ENCODE peak calls at places on chromosomes 3 and 15, in six cellular contexts. One of them, this sample, is unnamed.

GRCh38 chr3:31226331-31226730 is 306.4 kb upstream of the STT3B start:
- DNase-seq in HCT116: no peak
- DNase-seq in choroid plexus epithelial cell: no peak
- DNase-seq in DND-41: peak
- DNase-seq in HFF-Myc: no peak
- DNase-seq in heart left ventricle: no peak
- DNase-seq in this sample: no peak

GRCh38 chr15:90594297-90594696 is 64.6 kb downstream of the CRTC3 start:
- DNase-seq in HCT116: no peak
- DNase-seq in choroid plexus epithelial cell: no peak
- DNase-seq in DND-41: peak
- DNase-seq in HFF-Myc: no peak
- DNase-seq in heart left ventricle: peak
- DNase-seq in this sample: peak

GRCh38 chr3:94965867-94966471 is 903.1 kb downstream of the NSUN3 start:
- DNase-seq in HCT116: no peak
- DNase-seq in choroid plexus epithelial cell: no peak
- DNase-seq in DND-41: no peak
- DNase-seq in HFF-Myc: no peak
- DNase-seq in heart left ventricle: no peak
- DNase-seq in this sample: no peak

GRCh38 chr3:114674041-114674440 is 380.2 kb downstream of the TIGIT start:
- DNase-seq in HCT116: no peak
- DNase-seq in choroid plexus epithelial cell: peak
- DNase-seq in DND-41: no peak
- DNase-seq in HFF-Myc: no peak
- DNase-seq in heart left ventricle: no peak
- DNase-seq in this sample: no peak

GRCh38 chr15:39621210-39621609 is 40.3 kb downstream of the THBS1 start:
- DNase-seq in HCT116: no peak
- DNase-seq in choroid plexus epithelial cell: peak
- DNase-seq in DND-41: no peak
- DNase-seq in HFF-Myc: no peak
- DNase-seq in heart left ventricle: no peak
- DNase-seq in this sample: no peak

GRCh38 chr3:75220932-75221331 is 443.2 kb upstream of the FRG2C start:
- DNase-seq in HCT116: no peak
- DNase-seq in choroid plexus epithelial cell: no peak
- DNase-seq in DND-41: no peak
- DNase-seq in HFF-Myc: no peak
- DNase-seq in heart left ventricle: no peak
- DNase-seq in this sample: no peak

GRCh38 chr15:68379759-68380290 is 52.1 kb downstream of the ITGA11 start:
- DNase-seq in HCT116: no peak
- DNase-seq in choroid plexus epithelial cell: peak
- DNase-seq in DND-41: peak
- DNase-seq in HFF-Myc: no peak
- DNase-seq in heart left ventricle: peak
- DNase-seq in this sample: no peak

GRCh38 chr15:44081223-44082013 is 113.7 kb downstream of the FRMD5 start:
- DNase-seq in HCT116: no peak
- DNase-seq in choroid plexus epithelial cell: peak
- DNase-seq in DND-41: no peak
- DNase-seq in HFF-Myc: no peak
- DNase-seq in heart left ventricle: no peak
- DNase-seq in this sample: no peak

GRCh38 chr15:99421172-99421656 is 144.6 kb upstream of the MEF2A start:
- DNase-seq in HCT116: no peak
- DNase-seq in choroid plexus epithelial cell: peak
- DNase-seq in DND-41: no peak
- DNase-seq in HFF-Myc: no peak
- DNase-seq in heart left ventricle: no peak
- DNase-seq in this sample: no peak

DNA sequence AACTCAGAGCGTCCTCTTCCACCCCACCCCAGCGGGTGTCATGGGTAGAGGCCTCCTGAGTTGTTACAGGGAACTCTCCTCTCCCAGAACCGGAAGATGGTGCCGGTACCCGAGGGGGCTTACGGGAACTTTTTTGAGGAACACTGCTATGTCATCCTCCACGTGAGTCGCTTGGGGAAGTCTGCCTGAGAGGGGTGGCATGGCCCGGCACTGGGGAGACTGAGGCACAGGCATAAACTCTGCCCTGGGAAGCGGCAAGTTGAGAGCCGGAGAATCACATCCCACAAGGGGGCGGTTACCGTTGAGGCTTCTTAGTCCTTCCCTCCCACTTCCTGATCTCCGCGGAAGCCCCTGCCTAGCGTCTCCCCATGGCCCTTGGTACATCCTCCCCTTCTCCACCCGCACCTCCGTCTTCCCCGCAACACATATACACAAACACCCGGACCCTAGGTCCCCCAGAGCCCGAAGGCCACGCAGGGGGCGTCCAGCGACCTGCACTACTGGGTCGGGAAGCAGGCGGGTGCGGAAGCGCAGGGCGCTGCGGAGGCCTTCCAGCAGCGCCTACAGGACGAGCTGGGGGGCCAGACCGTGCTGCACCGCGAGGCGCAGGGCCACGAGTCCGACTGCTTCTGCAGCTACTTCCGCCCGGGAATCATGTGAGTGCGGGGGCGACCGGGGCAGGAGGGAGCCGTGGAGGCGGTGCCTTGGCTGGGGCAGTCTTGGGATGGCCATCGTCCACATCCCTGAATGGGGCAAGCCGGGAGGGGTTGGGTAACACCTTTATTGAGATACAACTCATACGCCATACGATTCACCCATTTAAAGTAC is 3.4 kb downstream of the VILL start:
- DNase-seq in HCT116: no peak
- DNase-seq in choroid plexus epithelial cell: peak
- DNase-seq in DND-41: peak
- DNase-seq in HFF-Myc: no peak
- DNase-seq in heart left ventricle: peak
- DNase-seq in this sample: peak
- TF ChIP-seq CTCF in HCT116: no peak
- TF ChIP-seq CTCF in choroid plexus epithelial cell: peak
- TF ChIP-seq CTCF in DND-41: peak
- TF ChIP-seq CTCF in HFF-Myc: no peak
- TF ChIP-seq CTCF in heart left ventricle: peak
- TF ChIP-seq CTCF in this sample: no peak

GRCh38 chr3:27721717-27722564 is at the start of gene EOMES:
- DNase-seq in HCT116: peak
- DNase-seq in choroid plexus epithelial cell: peak
- DNase-seq in DND-41: peak
- DNase-seq in HFF-Myc: no peak
- DNase-seq in heart left ventricle: peak
- DNase-seq in this sample: no peak
- TF ChIP-seq CTCF in HCT116: peak
- TF ChIP-seq CTCF in choroid plexus epithelial cell: peak
- TF ChIP-seq CTCF in DND-41: peak
- TF ChIP-seq CTCF in HFF-Myc: peak
- TF ChIP-seq CTCF in heart left ventricle: no peak
- TF ChIP-seq CTCF in this sample: peak

GRCh38 chr15:62850318-62850717 is 192.2 kb upstream of the TPM1 start:
- DNase-seq in HCT116: no peak
- DNase-seq in choroid plexus epithelial cell: no peak
- DNase-seq in DND-41: no peak
- DNase-seq in HFF-Myc: no peak
- DNase-seq in heart left ventricle: peak
- DNase-seq in this sample: no peak
- TF ChIP-seq CTCF in HCT116: no peak
- TF ChIP-seq CTCF in choroid plexus epithelial cell: no peak
- TF ChIP-seq CTCF in DND-41: no peak
- TF ChIP-seq CTCF in HFF-Myc: no peak
- TF ChIP-seq CTCF in heart left ventricle: no peak
- TF ChIP-seq CTCF in this sample: no peak

GRCh38 chr15:29944925-29945324 is 122.7 kb upstream of the TJP1 start:
- DNase-seq in HCT116: no peak
- DNase-seq in choroid plexus epithelial cell: no peak
- DNase-seq in DND-41: no peak
- DNase-seq in HFF-Myc: no peak
- DNase-seq in heart left ventricle: no peak
- DNase-seq in this sample: no peak

GRCh38 chr15:29938701-29939340 is 116.6 kb upstream of the TJP1 start:
- DNase-seq in HCT116: no peak
- DNase-seq in choroid plexus epithelial cell: peak
- DNase-seq in DND-41: no peak
- DNase-seq in HFF-Myc: no peak
- DNase-seq in heart left ventricle: no peak
- DNase-seq in this sample: no peak

GRCh38 chr15:29939404-29939803 is 117.1 kb upstream of the TJP1 start:
- DNase-seq in HCT116: no peak
- DNase-seq in choroid plexus epithelial cell: peak
- DNase-seq in DND-41: no peak
- DNase-seq in HFF-Myc: no peak
- DNase-seq in heart left ventricle: no peak
- DNase-seq in this sample: no peak

GRCh38 chr15:29942548-29942947 is 120.3 kb upstream of the TJP1 start:
- DNase-seq in HCT116: no peak
- DNase-seq in choroid plexus epithelial cell: no peak
- DNase-seq in DND-41: no peak
- DNase-seq in HFF-Myc: no peak
- DNase-seq in heart left ventricle: no peak
- DNase-seq in this sample: no peak

GRCh38 chr15:29942144-29942543 is 119.9 kb upstream of the TJP1 start:
- DNase-seq in HCT116: no peak
- DNase-seq in choroid plexus epithelial cell: peak
- DNase-seq in DND-41: no peak
- DNase-seq in HFF-Myc: no peak
- DNase-seq in heart left ventricle: no peak
- DNase-seq in this sample: no peak
- TF ChIP-seq CTCF in HCT116: peak
- TF ChIP-seq CTCF in choroid plexus epithelial cell: peak
- TF ChIP-seq CTCF in DND-41: peak
- TF ChIP-seq CTCF in HFF-Myc: peak
- TF ChIP-seq CTCF in heart left ventricle: no peak
- TF ChIP-seq CTCF in this sample: peak

GRCh38 chr3:13872451-13872850 is 7.4 kb downstream of the WNT7A start:
- DNase-seq in HCT116: no peak
- DNase-seq in choroid plexus epithelial cell: no peak
- DNase-seq in DND-41: no peak
- DNase-seq in HFF-Myc: no peak
- DNase-seq in heart left ventricle: no peak
- DNase-seq in this sample: no peak

GRCh38 chr3:13874891-13875290 is 5.0 kb downstream of the WNT7A start:
- DNase-seq in HCT116: no peak
- DNase-seq in choroid plexus epithelial cell: no peak
- DNase-seq in DND-41: no peak
- DNase-seq in HFF-Myc: no peak
- DNase-seq in heart left ventricle: no peak
- DNase-seq in this sample: no peak

GRCh38 chr3:13876451-13876850 is 3.4 kb downstream of the WNT7A start:
- DNase-seq in HCT116: no peak
- DNase-seq in choroid plexus epithelial cell: no peak
- DNase-seq in DND-41: no peak
- DNase-seq in HFF-Myc: no peak
- DNase-seq in heart left ventricle: no peak
- DNase-seq in this sample: no peak

GRCh38 chr3:13871791-13872190 is 8.1 kb downstream of the WNT7A start:
- DNase-seq in HCT116: no peak
- DNase-seq in choroid plexus epithelial cell: no peak
- DNase-seq in DND-41: no peak
- DNase-seq in HFF-Myc: no peak
- DNase-seq in heart left ventricle: no peak
- DNase-seq in this sample: no peak

DNA sequence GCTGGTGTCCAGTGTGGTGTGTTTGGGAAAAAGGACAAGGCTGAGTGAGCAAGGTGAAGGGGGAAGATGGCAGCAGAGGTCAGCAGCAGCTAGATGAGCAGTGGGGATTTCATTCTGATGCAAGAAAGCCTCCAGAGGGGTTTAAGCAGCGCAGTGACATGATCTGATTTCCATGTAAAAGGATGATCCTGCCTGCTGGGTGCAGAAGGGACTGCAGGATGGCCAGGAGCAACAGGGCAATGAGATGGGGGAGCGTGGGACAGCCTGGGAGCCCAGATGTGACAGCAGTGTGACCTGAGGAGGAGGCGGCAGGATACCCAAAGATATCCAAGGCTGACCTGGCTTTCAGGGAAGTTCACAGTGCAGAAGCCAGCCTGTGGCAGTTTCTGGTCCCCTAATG is 6.1 kb downstream of the WNT7A start:
- DNase-seq in HCT116: no peak
- DNase-seq in choroid plexus epithelial cell: no peak
- DNase-seq in DND-41: no peak
- DNase-seq in HFF-Myc: no peak
- DNase-seq in heart left ventricle: no peak
- DNase-seq in this sample: no peak
- TF ChIP-seq CTCF in HCT116: no peak
- TF ChIP-seq CTCF in choroid plexus epithelial cell: no peak
- TF ChIP-seq CTCF in DND-41: no peak
- TF ChIP-seq CTCF in HFF-Myc: no peak
- TF ChIP-seq CTCF in heart left ventricle: no peak
- TF ChIP-seq CTCF in this sample: no peak